ENCODE peak calls at places on chromosomes 3 and 15, in seven cellular contexts. One of them, this sample, is unnamed.

GRCh38 chr15:90529369-90530249 is at the start of gene CRTC3:
- DNase-seq in amygdala: peak
- DNase-seq in iris pigment epithelial cell: peak
- DNase-seq in central memory CD4-positive, alpha-beta T cell: peak
- DNase-seq in K562: peak
- DNase-seq in A172: no peak
- DNase-seq in NCI-H1105 treated with DMSO at 0.1 percent for 48 hours: peak
- DNase-seq in this sample: peak

GRCh38 chr3:186520957-186521842 is 23.0 kb downstream of the CRYGS start:
- DNase-seq in amygdala: no peak
- DNase-seq in iris pigment epithelial cell: no peak
- DNase-seq in central memory CD4-positive, alpha-beta T cell: no peak
- DNase-seq in K562: no peak
- DNase-seq in A172: no peak
- DNase-seq in NCI-H1105 treated with DMSO at 0.1 percent for 48 hours: no peak
- DNase-seq in this sample: peak

GRCh38 chr3:138081371-138082084 is 33.9 kb downstream of the DZIP1L start:
- DNase-seq in amygdala: no peak
- DNase-seq in iris pigment epithelial cell: peak
- DNase-seq in central memory CD4-positive, alpha-beta T cell: no peak
- DNase-seq in K562: no peak
- DNase-seq in A172: peak
- DNase-seq in NCI-H1105 treated with DMSO at 0.1 percent for 48 hours: no peak
- DNase-seq in this sample: peak

GRCh38 chr15:99137111-99137546 is 32.2 kb downstream of the SYNM start:
- DNase-seq in amygdala: no peak
- DNase-seq in iris pigment epithelial cell: no peak
- DNase-seq in central memory CD4-positive, alpha-beta T cell: no peak
- DNase-seq in K562: no peak
- DNase-seq in A172: no peak
- DNase-seq in NCI-H1105 treated with DMSO at 0.1 percent for 48 hours: peak
- DNase-seq in this sample: no peak

GRCh38 chr3:87997298-87997697 is 61.5 kb downstream of the CGGBP1 start:
- DNase-seq in amygdala: no peak
- DNase-seq in iris pigment epithelial cell: peak
- DNase-seq in central memory CD4-positive, alpha-beta T cell: peak
- DNase-seq in K562: no peak
- DNase-seq in A172: peak
- DNase-seq in NCI-H1105 treated with DMSO at 0.1 percent for 48 hours: no peak
- DNase-seq in this sample: no peak

GRCh38 chr15:33780011-33780768 is 188.1 kb upstream of the CHRM5 start:
- DNase-seq in amygdala: no peak
- DNase-seq in iris pigment epithelial cell: no peak
- DNase-seq in central memory CD4-positive, alpha-beta T cell: no peak
- DNase-seq in K562: no peak
- DNase-seq in A172: no peak
- DNase-seq in NCI-H1105 treated with DMSO at 0.1 percent for 48 hours: no peak
- DNase-seq in this sample: peak

GRCh38 chr15:70763120-70763949 is at the start of gene UACA:
- DNase-seq in amygdala: peak
- DNase-seq in iris pigment epithelial cell: peak
- DNase-seq in central memory CD4-positive, alpha-beta T cell: peak
- DNase-seq in K562: peak
- DNase-seq in A172: peak
- DNase-seq in NCI-H1105 treated with DMSO at 0.1 percent for 48 hours: peak
- DNase-seq in this sample: peak

GRCh38 chr3:37052860-37053259 is 59.5 kb downstream of the MLH1 start:
- DNase-seq in amygdala: no peak
- DNase-seq in iris pigment epithelial cell: no peak
- DNase-seq in central memory CD4-positive, alpha-beta T cell: no peak
- DNase-seq in K562: no peak
- DNase-seq in A172: no peak
- DNase-seq in NCI-H1105 treated with DMSO at 0.1 percent for 48 hours: no peak
- DNase-seq in this sample: no peak

GRCh38 chr3:4996223-4996765 is 17.1 kb downstream of the BHLHE40 start:
- DNase-seq in amygdala: no peak
- DNase-seq in iris pigment epithelial cell: no peak
- DNase-seq in central memory CD4-positive, alpha-beta T cell: no peak
- DNase-seq in K562: peak
- DNase-seq in A172: no peak
- DNase-seq in NCI-H1105 treated with DMSO at 0.1 percent for 48 hours: no peak
- DNase-seq in this sample: no peak

GRCh38 chr15:57138260-57138895 is 219.9 kb downstream of the TCF12 start:
- DNase-seq in amygdala: peak
- DNase-seq in iris pigment epithelial cell: peak
- DNase-seq in central memory CD4-positive, alpha-beta T cell: no peak
- DNase-seq in K562: peak
- DNase-seq in A172: peak
- DNase-seq in NCI-H1105 treated with DMSO at 0.1 percent for 48 hours: peak
- DNase-seq in this sample: peak

GRCh38 chr15:79296583-79296982 is 14.1 kb downstream of the ANKRD34C start:
- DNase-seq in amygdala: no peak
- DNase-seq in iris pigment epithelial cell: no peak
- DNase-seq in central memory CD4-positive, alpha-beta T cell: no peak
- DNase-seq in K562: peak
- DNase-seq in A172: no peak
- DNase-seq in NCI-H1105 treated with DMSO at 0.1 percent for 48 hours: no peak
- DNase-seq in this sample: peak

GRCh38 chr3:187968883-187969580 is 184.9 kb upstream of the LPP start:
- DNase-seq in amygdala: no peak
- DNase-seq in iris pigment epithelial cell: peak
- DNase-seq in central memory CD4-positive, alpha-beta T cell: no peak
- DNase-seq in K562: no peak
- DNase-seq in A172: no peak
- DNase-seq in NCI-H1105 treated with DMSO at 0.1 percent for 48 hours: no peak
- DNase-seq in this sample: no peak

GRCh38 chr15:58877999-58878825 is 55.3 kb downstream of the SLTM start:
- DNase-seq in amygdala: no peak
- DNase-seq in iris pigment epithelial cell: no peak
- DNase-seq in central memory CD4-positive, alpha-beta T cell: no peak
- DNase-seq in K562: no peak
- DNase-seq in A172: no peak
- DNase-seq in NCI-H1105 treated with DMSO at 0.1 percent for 48 hours: no peak
- DNase-seq in this sample: no peak

GRCh38 chr3:81723732-81724313 is 37.6 kb downstream of the GBE1 start:
- DNase-seq in amygdala: no peak
- DNase-seq in iris pigment epithelial cell: peak
- DNase-seq in central memory CD4-positive, alpha-beta T cell: no peak
- DNase-seq in K562: peak
- DNase-seq in A172: peak
- DNase-seq in NCI-H1105 treated with DMSO at 0.1 percent for 48 hours: no peak
- DNase-seq in this sample: no peak

GRCh38 chr3:117628896-117629295 is 919.3 kb downstream of the TUSC7 start:
- DNase-seq in amygdala: peak
- DNase-seq in iris pigment epithelial cell: peak
- DNase-seq in central memory CD4-positive, alpha-beta T cell: no peak
- DNase-seq in K562: no peak
- DNase-seq in A172: no peak
- DNase-seq in NCI-H1105 treated with DMSO at 0.1 percent for 48 hours: peak
- DNase-seq in this sample: peak

GRCh38 chr3:12681586-12682371 is 17.9 kb upstream of the RAF1 start:
- DNase-seq in amygdala: no peak
- DNase-seq in iris pigment epithelial cell: peak
- DNase-seq in central memory CD4-positive, alpha-beta T cell: no peak
- DNase-seq in K562: no peak
- DNase-seq in A172: peak
- DNase-seq in NCI-H1105 treated with DMSO at 0.1 percent for 48 hours: no peak
- DNase-seq in this sample: no peak

GRCh38 chr15:66802087-66803001 is 100.3 kb downstream of the SMAD6 start:
- DNase-seq in amygdala: no peak
- DNase-seq in iris pigment epithelial cell: peak
- DNase-seq in central memory CD4-positive, alpha-beta T cell: no peak
- DNase-seq in K562: peak
- DNase-seq in A172: peak
- DNase-seq in NCI-H1105 treated with DMSO at 0.1 percent for 48 hours: no peak
- DNase-seq in this sample: no peak

GRCh38 chr3:126419886-126420786 is 25.4 kb downstream of the CFAP100 start:
- DNase-seq in amygdala: no peak
- DNase-seq in iris pigment epithelial cell: peak
- DNase-seq in central memory CD4-positive, alpha-beta T cell: no peak
- DNase-seq in K562: peak
- DNase-seq in A172: peak
- DNase-seq in NCI-H1105 treated with DMSO at 0.1 percent for 48 hours: no peak
- DNase-seq in this sample: peak